ENCODE peak calls at places on chromosomes 11 and 22, in six cellular contexts. P, U, C, H, Z and B are unnamed samples.

GRCh38 chr22:39144101-39144815 is 8.2 kb downstream of the CBX7 start:
- DNase-seq in P (peak; percentile 66), U (no peak), C (no peak), H (peak; percentile 56), Z (no peak), B (peak; percentile 90)

GRCh38 chr22:44724416-44724815 is 22.4 kb downstream of the PRR5 start:
- DNase-seq in P (no peak), U (no peak), C (no peak), H (no peak), Z (no peak), B (no peak)

GRCh38 chr11:95404370-95404769 is 173.4 kb upstream of the SESN3 start:
- DNase-seq in P (no peak), U (no peak), C (no peak), H (no peak), Z (no peak), B (no peak)

GRCh38 chr11:3736816-3737215 is 60.5 kb downstream of the NUP98 start:
- DNase-seq in P (no peak), U (no peak), C (no peak), H (no peak), Z (no peak), B (no peak)

GRCh38 chr11:12198261-12198925 is 88.0 kb downstream of the MICAL2 start:
- DNase-seq in P (no peak), U (no peak), C (no peak), H (no peak), Z (no peak), B (no peak)

GRCh38 chr11:64490562-64491216 is 100.3 kb upstream of the SLC22A12 start:
- DNase-seq in P (no peak), U (no peak), C (no peak), H (no peak), Z (no peak), B (no peak)

GRCh38 chr11:46948378-46949131 is 12.0 kb downstream of the CSTPP1 start:
- DNase-seq in P (no peak), U (no peak), C (no peak), H (no peak), Z (peak; percentile 11), B (no peak)

GRCh38 chr11:116192509-116193206 is 580.1 kb downstream of the BUD13 start:
- DNase-seq in P (no peak), U (no peak), C (no peak), H (no peak), Z (no peak), B (peak; percentile 66)

GRCh38 chr11:107844041-107844440 is 14.5 kb downstream of the SLC35F2 start:
- DNase-seq in P (no peak), U (no peak), C (no peak), H (no peak), Z (no peak), B (no peak)

GRCh38 chr11:36427876-36428275 is 82.2 kb downstream of the TRAF6 start:
- DNase-seq in P (no peak), U (no peak), C (no peak), H (no peak), Z (no peak), B (peak; percentile 73)

GRCh38 chr11:65599216-65599954 is 3.8 kb upstream of the KCNK7 start:
- DNase-seq in P (no peak), U (no peak), C (no peak), H (no peak), Z (no peak), B (no peak)

GRCh38 chr11:33997473-33998347 is 53.8 kb upstream of the CAPRIN1 start:
- DNase-seq in P (no peak), U (no peak), C (peak; percentile 41), H (no peak), Z (no peak), B (no peak)

GRCh38 chr11:22337571-22338464 is at the start of gene SLC17A6:
- DNase-seq in P (no peak), U (peak; percentile 21), C (peak; percentile 44), H (no peak), Z (peak; percentile 13), B (no peak)

GRCh38 chr22:27420817-27421361 is 380.7 kb downstream of the MN1 start:
- DNase-seq in P (peak; percentile 93), U (no peak), C (no peak), H (no peak), Z (peak; percentile 98), B (peak; percentile 24)
- TF ChIP-seq POLR2AphosphoS5 in P (peak; percentile 27), U (no peak), C (no peak), H (no peak), Z (peak; percentile 88), B (no peak)

DNA sequence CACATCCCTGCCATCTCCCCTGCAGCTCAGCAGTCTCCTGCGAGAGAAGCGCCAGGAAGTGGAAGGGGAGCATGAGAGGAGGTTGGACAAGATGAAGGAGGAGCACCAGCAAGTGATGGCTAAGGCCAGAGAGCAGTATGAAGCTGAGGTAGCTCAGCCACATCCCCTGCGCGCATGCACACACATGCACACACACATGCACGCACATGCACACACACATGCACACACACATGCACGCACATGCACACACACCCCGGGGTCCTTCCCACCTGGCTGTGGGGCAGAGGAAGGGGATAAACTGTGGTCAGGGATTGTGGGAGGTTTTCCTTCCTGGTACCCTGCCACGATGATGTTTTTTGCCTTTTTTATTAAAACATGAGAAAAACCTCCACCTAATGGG is 65.3 kb downstream of the CEP164 start:
- DNase-seq in P (peak; percentile 45), U (no peak), C (no peak), H (no peak), Z (no peak), B (peak; percentile 55)
- H3K4me3 ChIP-seq in P (no peak overlapping the region), U (no peak overlapping the region), C (no peak overlapping the region), H (no peak overlapping the region), Z (no peak overlapping the region), B (no peak overlapping the region)

GRCh38 chr11:19193916-19194315 is 7.9 kb downstream of the CSRP3 start:
- DNase-seq in P (no peak), U (no peak), C (no peak), H (no peak), Z (peak; percentile 8), B (no peak)
- TF ChIP-seq POLR2A in P (no peak), U (no peak), C (no peak), H (no peak), Z (no peak), B (no peak)

GRCh38 chr11:102194257-102194656 is 84.0 kb downstream of the YAP1 start:
- DNase-seq in P (no peak), U (no peak), C (no peak), H (no peak), Z (no peak), B (no peak)
- TF ChIP-seq POLR2AphosphoS5 in P (no peak), U (no peak), C (no peak), H (no peak), Z (no peak), B (no peak)